ENCODE peak calls at places on chromosomes 4 and X, in four cellular contexts. One of them, this sample, is unnamed.

GRCh38 chr4:140106277-140106842 is 47.6 kb downstream of the MAML3 start:
- DNase-seq in NCI-H1436: no peak
- DNase-seq in anterior cingulate cortex: no peak
- DNase-seq in stimulated activated CD4-positive, alpha-beta T cell treated with anti-CD3 and anti-CD28 coated beads, Interleukin-2, amount 100 ng/mL, for 24 hours: no peak
- DNase-seq in this sample: no peak

GRCh38 chr4:85929926-85930325 is 429.9 kb downstream of the MAPK10 start:
- DNase-seq in stimulated activated CD4-positive, alpha-beta T cell treated with anti-CD3 and anti-CD28 coated beads, Interleukin-2, amount 100 ng/mL, for 24 hours: no peak
- DNase-seq in NCI-H1436: peak
- DNase-seq in anterior cingulate cortex: no peak
- DNase-seq in this sample: no peak

GRCh38 chrX:28391528-28391927 is 195.7 kb upstream of the IL1RAPL1 start:
- DNase-seq in NCI-H1436: no peak
- DNase-seq in anterior cingulate cortex: no peak
- DNase-seq in stimulated activated CD4-positive, alpha-beta T cell treated with anti-CD3 and anti-CD28 coated beads, Interleukin-2, amount 100 ng/mL, for 24 hours: no peak
- DNase-seq in this sample: no peak

GRCh38 chr4:150541681-150542080 is 40.3 kb upstream of the MAB21L2 start:
- DNase-seq in anterior cingulate cortex: no peak
- DNase-seq in NCI-H1436: no peak
- DNase-seq in stimulated activated CD4-positive, alpha-beta T cell treated with anti-CD3 and anti-CD28 coated beads, Interleukin-2, amount 100 ng/mL, for 24 hours: no peak
- DNase-seq in this sample: no peak

GRCh38 chrX:39714471-39714870 is 383.3 kb downstream of the BCOR start:
- DNase-seq in stimulated activated CD4-positive, alpha-beta T cell treated with anti-CD3 and anti-CD28 coated beads, Interleukin-2, amount 100 ng/mL, for 24 hours: no peak
- DNase-seq in anterior cingulate cortex: no peak
- DNase-seq in NCI-H1436: no peak
- DNase-seq in this sample: no peak

GRCh38 chrX:115013705-115014104 is 3.7 kb downstream of the IL13RA2 start:
- DNase-seq in anterior cingulate cortex: no peak
- DNase-seq in stimulated activated CD4-positive, alpha-beta T cell treated with anti-CD3 and anti-CD28 coated beads, Interleukin-2, amount 100 ng/mL, for 24 hours: no peak
- DNase-seq in NCI-H1436: no peak
- DNase-seq in this sample: no peak

GRCh38 chr4:88575222-88575621 is 17.1 kb upstream of the HERC3 start:
- DNase-seq in stimulated activated CD4-positive, alpha-beta T cell treated with anti-CD3 and anti-CD28 coated beads, Interleukin-2, amount 100 ng/mL, for 24 hours: no peak
- DNase-seq in anterior cingulate cortex: no peak
- DNase-seq in NCI-H1436: no peak
- DNase-seq in this sample: no peak

GRCh38 chr4:108393870-108394269 is 225.1 kb upstream of the LEF1 start:
- DNase-seq in NCI-H1436: no peak
- DNase-seq in anterior cingulate cortex: no peak
- DNase-seq in stimulated activated CD4-positive, alpha-beta T cell treated with anti-CD3 and anti-CD28 coated beads, Interleukin-2, amount 100 ng/mL, for 24 hours: no peak
- DNase-seq in this sample: no peak

GRCh38 chr4:143019351-143019750 is 165.4 kb upstream of the USP38 start:
- DNase-seq in NCI-H1436: no peak
- DNase-seq in stimulated activated CD4-positive, alpha-beta T cell treated with anti-CD3 and anti-CD28 coated beads, Interleukin-2, amount 100 ng/mL, for 24 hours: no peak
- DNase-seq in anterior cingulate cortex: no peak
- DNase-seq in this sample: no peak

GRCh38 chr4:188005561-188005960 is 10.0 kb downstream of the ZFP42 start:
- DNase-seq in anterior cingulate cortex: no peak
- DNase-seq in stimulated activated CD4-positive, alpha-beta T cell treated with anti-CD3 and anti-CD28 coated beads, Interleukin-2, amount 100 ng/mL, for 24 hours: no peak
- DNase-seq in NCI-H1436: no peak
- DNase-seq in this sample: no peak

GRCh38 chr4:32929738-32930688 is 2209.8 kb downstream of the PCDH7 start:
- DNase-seq in anterior cingulate cortex: no peak
- DNase-seq in NCI-H1436: no peak
- DNase-seq in stimulated activated CD4-positive, alpha-beta T cell treated with anti-CD3 and anti-CD28 coated beads, Interleukin-2, amount 100 ng/mL, for 24 hours: no peak
- DNase-seq in this sample: no peak

GRCh38 chr4:823761-824460 is 2.0 kb downstream of the CPLX1 start:
- DNase-seq in anterior cingulate cortex: no peak
- DNase-seq in NCI-H1436: no peak
- DNase-seq in stimulated activated CD4-positive, alpha-beta T cell treated with anti-CD3 and anti-CD28 coated beads, Interleukin-2, amount 100 ng/mL, for 24 hours: no peak
- DNase-seq in this sample: no peak

This sample was measured in activated naive CD4-positive, alpha-beta T cell treated with anti-CD3 and anti-CD28 coated beads, Interleukin-2, amount 50 U/mL, for 16 hours.